ENCODE peak calls at places on chromosomes 16 and 17, in ten cellular contexts. Z is cardiac septum; D is activated CD8-positive, alpha-beta T cell treated with anti-CD3 and anti-CD28 coated beads for 36 hours; J is mucosa of descending colon; X is central memory CD8-positive, alpha-beta T cell; K is activated naive CD8-positive, alpha-beta T cell treated with anti-CD3 and anti-CD28 coated beads for 36 hours; H is AG20443; W is erythroblast; T is COLO829; P is thyroid gland. Q is an unnamed sample.

GRCh38 chr17:59827721-59828477 is 64.8 kb downstream of the TUBD1 start:
- DNase-seq in Z (no peak), D (no peak), J (no peak), X (no peak), K (no peak), H (no peak), W (no peak), T (no peak), P (no peak), Q (peak)

GRCh38 chr16:82629441-82630027 is 2.8 kb downstream of the CDH13 start:
- DNase-seq in Z (no peak), D (no peak), J (no peak), X (no peak), K (no peak), H (peak), W (no peak), T (no peak), P (no peak), Q (no peak)

GRCh38 chr17:77959926-77960521 is 1.5 kb downstream of the TNRC6C start:
- DNase-seq in Z (no peak), D (peak), J (no peak), X (no peak), K (peak), H (no peak), W (no peak), T (no peak), P (peak), Q (peak)

GRCh38 chr16:10871157-10871991 is 5.6 kb upstream of the CIITA start:
- DNase-seq in Z (no peak), D (peak), J (peak), X (no peak), K (peak), H (peak), W (no peak), T (peak), P (peak), Q (peak)

GRCh38 chr17:30225112-30225511 is 10.4 kb downstream of the SLC6A4 start:
- DNase-seq in Z (no peak), D (no peak), J (no peak), X (no peak), K (no peak), H (no peak), W (no peak), T (no peak), P (no peak), Q (no peak)

GRCh38 chr17:62178579-62178978 is 113.5 kb upstream of the MED13 start:
- DNase-seq in Z (no peak), D (no peak), J (no peak), X (no peak), K (no peak), H (no peak), W (no peak), T (no peak), P (no peak), Q (peak)

GRCh38 chr17:77352441-77352840 is 211.7 kb downstream of the SEC14L1 start:
- DNase-seq in Z (no peak), D (no peak), J (no peak), X (no peak), K (no peak), H (no peak), W (no peak), T (no peak), P (peak), Q (no peak)

GRCh38 chr17:49494937-49495841 is at the start of gene NGFR:
- DNase-seq in Z (no peak), D (peak), J (peak), X (no peak), K (peak), H (peak), W (peak), T (peak), P (peak), Q (no peak)

GRCh38 chr16:4684763-4685162 is 8.6 kb upstream of the NUDT16L1 start:
- DNase-seq in Z (no peak), D (no peak), J (no peak), X (no peak), K (no peak), H (no peak), W (no peak), T (no peak), P (no peak), Q (no peak)

GRCh38 chr16:80637621-80638020 is 96.8 kb downstream of the DYNLRB2 start:
- DNase-seq in Z (no peak), D (no peak), J (no peak), X (no peak), K (no peak), H (no peak), W (no peak), T (no peak), P (no peak), Q (no peak)

GRCh38 chr17:43456029-43456428 is 27.7 kb upstream of the DHX8 start:
- DNase-seq in Z (no peak), D (no peak), J (no peak), X (no peak), K (no peak), H (no peak), W (no peak), T (no peak), P (no peak), Q (no peak)

GRCh38 chr17:39608601-39609000 is 881 bp upstream of the NEUROD2 start:
- DNase-seq in Z (no peak), D (no peak), J (no peak), X (no peak), K (no peak), H (no peak), W (no peak), T (no peak), P (no peak), Q (no peak)

GRCh38 chr16:88473666-88474534 is 20.8 kb downstream of the ZFPM1 start:
- DNase-seq in Z (no peak), D (no peak), J (no peak), X (no peak), K (no peak), H (no peak), W (peak), T (no peak), P (peak), Q (peak)

GRCh38 chr17:19762515-19762961 is 14.4 kb upstream of the ALDH3A1 start:
- DNase-seq in Z (peak), D (peak), J (peak), X (peak), K (peak), H (peak), W (peak), T (peak), P (peak), Q (peak)

GRCh38 chr17:11625878-11626277 is 27.6 kb downstream of the DNAH9 start:
- DNase-seq in Z (no peak), D (no peak), J (no peak), X (no peak), K (no peak), H (no peak), W (no peak), T (no peak), P (no peak), Q (no peak)

GRCh38 chr16:87127061-87127765 is 190.0 kb downstream of the C16orf95 start:
- DNase-seq in Z (peak), D (no peak), J (no peak), X (no peak), K (no peak), H (peak), W (no peak), T (no peak), P (no peak), Q (no peak)

GRCh38 chr17:64281962-64282752 is 19.1 kb upstream of the TEX2 start:
- DNase-seq in Z (peak), D (peak), J (peak), X (no peak), K (peak), H (peak), W (peak), T (peak), P (peak), Q (peak)

GRCh38 chr16:46729326-46729995 is 18.7 kb downstream of the MYLK3 start:
- DNase-seq in Z (no peak), D (no peak), J (no peak), X (no peak), K (no peak), H (peak), W (no peak), T (no peak), P (no peak), Q (no peak)

GRCh38 chr17:44354582-44355309 is 8.9 kb downstream of the FAM171A2 start:
- DNase-seq in Z (no peak), D (peak), J (peak), X (peak), K (peak), H (peak), W (peak), T (no peak), P (no peak), Q (peak)

GRCh38 chr16:86555763-86556130 is 712 bp upstream of the MTHFSD start:
- DNase-seq in Z (no peak), D (no peak), J (no peak), X (no peak), K (no peak), H (peak), W (no peak), T (no peak), P (no peak), Q (no peak)

GRCh38 chr16:4140652-4141051 is 24.4 kb upstream of the ADCY9 start:
- DNase-seq in Z (no peak), D (no peak), J (no peak), X (no peak), K (no peak), H (no peak), W (peak), T (peak), P (no peak), Q (no peak)

GRCh38 chr16:24382929-24383328 is 126.8 kb downstream of the CACNG3 start:
- DNase-seq in Z (no peak), D (no peak), J (no peak), X (no peak), K (no peak), H (no peak), W (no peak), T (peak), P (no peak), Q (no peak)

GRCh38 chr16:74465851-74466685 is 44.8 kb upstream of the CLEC18B start:
- DNase-seq in Z (no peak), D (no peak), J (no peak), X (no peak), K (no peak), H (no peak), W (no peak), T (no peak), P (no peak), Q (no peak)

GRCh38 chr16:69799601-69800000 is 37.5 kb downstream of the WWP2 start:
- DNase-seq in Z (no peak), D (no peak), J (no peak), X (no peak), K (no peak), H (no peak), W (no peak), T (peak), P (no peak), Q (no peak)

GRCh38 chr17:65442250-65442649 is 119.2 kb downstream of the AXIN2 start:
- DNase-seq in Z (no peak), D (no peak), J (no peak), X (no peak), K (no peak), H (no peak), W (no peak), T (no peak), P (no peak), Q (no peak)